ENCODE peak calls at places on chromosomes 4 and X, in six cellular contexts. D is GM12865, G is BJ, I is IMR-90, V is cardiac muscle cell, O is tibial nerve. P is an unnamed sample.
A peak's percentile ranks its signal among the peaks of the same experiment; 100 is the strongest.

GRCh38 chr4:87120411-87121162 is 99.8 kb downstream of the KLHL8 start:
- DNase-seq in G (no peak), V (peak; percentile 45), O (peak; percentile 34), D (no peak), I (peak; percentile 87), P (no peak)

GRCh38 chrX:80876877-80877276 is 67.2 kb upstream of the BRWD3 start:
- DNase-seq in I (peak; percentile 44), D (peak; percentile 31), V (peak; percentile 12), O (no peak), G (no peak), P (peak; percentile 16)

GRCh38 chr4:101987623-101988243 is 197.2 kb downstream of the BANK1 start:
- DNase-seq in V (peak; percentile 48), O (no peak), D (peak; percentile 48), G (no peak), I (no peak), P (no peak)

GRCh38 chr4:83605744-83606172 is 69.8 kb downstream of the GPAT3 start:
- DNase-seq in I (no peak), V (no peak), G (no peak), D (peak; percentile 24), O (no peak), P (no peak)

GRCh38 chr4:6561173-6561516 is 13.8 kb upstream of the MAN2B2 start:
- DNase-seq in I (no peak), G (no peak), D (no peak), V (no peak), O (no peak), P (no peak)

GRCh38 chrX:115531818-115532403 is 29.1 kb upstream of the PLS3 start:
- DNase-seq in D (no peak), V (no peak), O (no peak), I (peak; percentile 65), G (no peak), P (no peak)

GRCh38 chr4:67934628-67935027 is 28.7 kb downstream of the TMPRSS11A start:
- DNase-seq in G (no peak), O (no peak), D (no peak), I (no peak), V (no peak), P (no peak)

GRCh38 chr4:108519911-108520310 is 100.5 kb upstream of the RPL34 start:
- DNase-seq in V (no peak), O (no peak), I (no peak), G (no peak), D (no peak), P (no peak)

GRCh38 chr4:113610542-113610941 is 151.0 kb downstream of the CAMK2D start:
- DNase-seq in I (no peak), O (no peak), D (no peak), G (no peak), V (peak; percentile 56), P (no peak)

GRCh38 chrX:118644378-118644777 is 83.0 kb upstream of the IL13RA1 start:
- DNase-seq in V (peak; percentile 1), O (no peak), D (peak; percentile 2), G (no peak), I (peak; percentile 68), P (peak; percentile 23)

GRCh38 chrX:24355095-24355494 is 5.3 kb upstream of the SUPT20HL1 start:
- DNase-seq in D (no peak), V (no peak), I (peak; percentile 12), G (no peak), O (no peak), P (no peak)

GRCh38 chr4:56804551-56804950 is 16.9 kb downstream of the SPINK2 start:
- DNase-seq in I (peak; percentile 26), O (no peak), G (no peak), V (no peak), D (peak; percentile 43), P (peak; percentile 18)

GRCh38 chr4:169621754-169622481 is 1.5 kb downstream of the CLCN3 start:
- DNase-seq in I (peak; percentile 90), G (no peak), V (no peak), O (no peak), D (peak; percentile 78), P (no peak)

GRCh38 chr4:24417206-24417605 is 167.1 kb downstream of the DHX15 start:
- DNase-seq in D (no peak), O (no peak), G (no peak), I (no peak), V (no peak), P (no peak)

GRCh38 chr4:90293320-90293719 is 166.1 kb downstream of the CCSER1 start:
- DNase-seq in V (peak; percentile 7), D (peak; percentile 2), O (no peak), I (peak; percentile 27), G (no peak), P (no peak)

GRCh38 chr4:108113229-108113628 is 55.5 kb downstream of the LEF1 start:
- DNase-seq in G (no peak), V (peak; percentile 39), D (peak; percentile 10), I (no peak), O (no peak), P (no peak)

GRCh38 chrX:386239-386767 is 404 bp downstream of the PPP2R3B start:
- DNase-seq in D (peak; percentile 50), V (no peak), O (no peak), I (no peak), G (no peak), P (no peak)

GRCh38 chrX:38095971-38096529 is 89.7 kb downstream of the SYTL5 start:
- DNase-seq in I (peak; percentile 58), O (no peak), D (peak; percentile 4), G (no peak), V (no peak), P (no peak)

GRCh38 chr4:112082954-112083586 is 62.2 kb upstream of the FAM241A start:
- DNase-seq in I (peak; percentile 82), G (peak; percentile 50), O (no peak), D (no peak), V (no peak), P (no peak)

GRCh38 chrX:38854305-38854704 is 53.0 kb downstream of the MID1IP1 start:
- DNase-seq in G (no peak), V (no peak), I (no peak), D (no peak), O (no peak), P (no peak)

GRCh38 chrX:118373538-118373937 is 27.6 kb downstream of the WDR44 start:
- DNase-seq in G (no peak), V (peak; percentile 1), I (no peak), O (no peak), D (no peak), P (no peak)

GRCh38 chr4:40046311-40046980 is 10.2 kb upstream of the N4BP2 start:
- DNase-seq in V (peak; percentile 25), O (peak; percentile 47), D (no peak), I (peak; percentile 64), G (no peak), P (no peak)

GRCh38 chr4:2285665-2286381 is 23.9 kb upstream of the MXD4 start:
- DNase-seq in V (no peak), D (no peak), O (no peak), G (no peak), I (no peak), P (no peak)

GRCh38 chrX:21225643-21226042 is 148.6 kb upstream of the CNKSR2 start:
- DNase-seq in G (no peak), I (no peak), O (no peak), D (no peak), V (no peak), P (no peak)

GRCh38 chrX:39310925-39311324 is 509.7 kb downstream of the MID1IP1 start:
- DNase-seq in D (no peak), I (no peak), O (no peak), G (no peak), V (no peak), P (no peak)

GRCh38 chr4:72112514-72113156 is 80.8 kb downstream of the NPFFR2 start:
- DNase-seq in I (peak; percentile 76), D (peak; percentile 77), G (no peak), V (no peak), O (no peak), P (no peak)

DNA sequence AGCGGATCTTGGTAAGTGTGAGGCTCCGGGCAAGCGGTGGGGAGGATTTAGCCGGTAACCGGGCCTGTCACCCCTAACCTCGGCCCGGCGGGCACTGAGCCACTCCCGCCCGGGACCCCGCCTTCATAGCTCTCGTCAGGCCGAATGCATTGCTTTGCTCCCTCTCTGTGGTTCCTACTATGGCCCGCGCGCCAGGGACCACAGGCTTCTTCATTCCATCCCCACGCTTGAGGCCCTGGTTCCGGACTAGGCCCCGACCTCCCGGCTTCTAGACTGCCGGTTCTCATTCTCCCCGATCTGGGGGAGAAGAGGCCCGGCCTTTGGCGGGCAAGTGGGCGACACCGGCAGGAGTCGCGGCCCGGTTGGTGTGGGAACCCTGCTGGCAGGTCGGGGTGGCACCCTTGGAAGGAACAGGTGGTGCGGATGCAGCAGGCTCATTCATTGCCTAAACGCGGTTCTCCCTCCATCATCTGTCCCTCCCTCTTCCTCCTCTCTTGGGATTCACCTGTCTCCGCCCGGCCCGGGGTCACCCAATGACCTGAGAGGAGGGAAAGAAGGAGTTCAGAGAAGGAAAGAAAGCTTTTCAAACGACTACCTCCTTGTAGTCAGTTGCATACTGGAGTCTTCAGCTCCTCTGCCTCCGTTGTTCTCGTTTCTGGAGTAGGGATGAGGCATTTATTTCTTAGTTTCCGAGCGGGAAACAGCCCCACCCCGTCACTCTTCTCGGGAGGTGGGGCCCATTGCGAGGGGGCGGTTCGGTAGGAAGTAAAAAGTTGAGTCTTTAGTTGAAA is at the start of gene NDUFC1:
- DNase-seq in I (peak; percentile 35), O (peak; percentile 38), V (peak; percentile 58), D (peak; percentile 73), G (no peak), P (no peak)
- H3K4me3 ChIP-seq in I (peak within 1 kb of the TSS; percentile 75), O (peak within 1 kb of the TSS; percentile 82), V (peak within 1 kb of the TSS; percentile 82), D (peak within 1 kb of the TSS; percentile 80), G (peak within 1 kb of the TSS; percentile 87), P (peak within 1 kb of the TSS; percentile 72)

DNA sequence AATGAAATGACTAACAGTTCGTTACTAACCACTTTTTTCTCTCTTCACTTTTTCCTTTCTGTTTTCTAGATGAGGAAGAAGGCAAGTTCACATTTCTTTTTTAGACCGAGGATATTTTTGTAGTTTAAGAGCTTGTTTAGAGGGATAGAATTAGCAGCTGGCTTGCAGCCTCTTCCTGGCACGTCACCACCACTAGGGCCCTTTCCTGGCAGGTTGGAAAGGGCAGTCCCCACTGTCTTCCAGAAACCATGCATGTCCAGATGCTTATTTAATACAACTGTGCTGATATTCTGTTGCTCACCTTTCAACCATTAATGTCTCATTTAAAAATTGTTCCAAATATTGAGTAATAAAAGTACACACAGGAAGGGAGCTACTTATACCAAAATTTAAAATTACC is 209.5 kb upstream of the PACRGL start:
- DNase-seq in I (no peak), G (no peak), D (no peak), V (peak; percentile 24), O (no peak), P (no peak)
- TF ChIP-seq CTCF in I (no peak), G (no peak), D (no peak), V (no peak), O (no peak), P (no peak)

GRCh38 chr4:47838445-47838844 is 578 bp upstream of the CORIN start:
- DNase-seq in I (no peak), O (no peak), V (peak; percentile 36), G (no peak), D (no peak), P (no peak)
- H3K4me3 ChIP-seq in I (no peak overlapping the region), O (no peak overlapping the region), V (peak overlapping the region; percentile 82), G (no peak overlapping the region), D (no peak overlapping the region), P (no peak overlapping the region)

GRCh38 chr4:78923459-78924312 is 15.6 kb downstream of the PAQR3 start:
- DNase-seq in V (no peak), O (no peak), I (no peak), D (no peak), G (no peak), P (no peak)
- TF ChIP-seq CTCF in V (peak; percentile 4), O (no peak), I (no peak), D (no peak), G (no peak), P (no peak)

P was measured in AG09309.